ENCODE peak calls at places on chromosomes 3 and 15, in four cellular contexts. E is PC-9, Z is esophagus squamous epithelium, L is fibroblast of pulmonary artery. D is an unnamed sample.

GRCh38 chr3:97692831-97693230 is 71.7 kb upstream of the ARL6 start:
- DNase-seq in E (no peak), Z (no peak), L (no peak), D (no peak)

GRCh38 chr15:70100495-70101331 is 3.0 kb upstream of the TLE3 start:
- DNase-seq in E (no peak), Z (no peak), L (peak; percentile 88), D (peak; percentile 50)

GRCh38 chr3:106302451-106303221 is 433.8 kb upstream of the CBLB start:
- DNase-seq in E (no peak), Z (no peak), L (no peak), D (no peak)

GRCh38 chr3:156230291-156230900 is 110.0 kb downstream of the KCNAB1 start:
- DNase-seq in E (peak; percentile 43), Z (no peak), L (no peak), D (no peak)

GRCh38 chr3:4067893-4068292 is 235.3 kb upstream of the SETMAR start:
- DNase-seq in E (no peak), Z (no peak), L (no peak), D (no peak)

GRCh38 chr3:119343719-119344118 is 49.5 kb downstream of the ARHGAP31 start:
- DNase-seq in E (no peak), Z (no peak), L (no peak), D (no peak)

GRCh38 chr3:46464326-46465195 is at the start of gene LTF:
- DNase-seq in E (no peak), Z (no peak), L (no peak), D (peak; percentile 1)

GRCh38 chr3:53626876-53627275 is 132.5 kb downstream of the CACNA1D start:
- DNase-seq in E (no peak), Z (no peak), L (no peak), D (no peak)

GRCh38 chr3:56811545-56812202 is 9.9 kb upstream of the ARHGEF3 start:
- DNase-seq in E (no peak), Z (no peak), L (no peak), D (no peak)

GRCh38 chr3:71680588-71680987 is 44.6 kb downstream of the EIF4E3 start:
- DNase-seq in E (no peak), Z (no peak), L (peak; percentile 62), D (no peak)

GRCh38 chr3:14797731-14798130 is 21.0 kb upstream of the FGD5 start:
- DNase-seq in E (no peak), Z (no peak), L (no peak), D (no peak)

GRCh38 chr3:122609798-122610559 is 32.5 kb downstream of the PARP15 start:
- DNase-seq in E (peak; percentile 77), Z (no peak), L (peak; percentile 78), D (no peak)

GRCh38 chr15:43974852-43975251 is 148.1 kb downstream of the WDR76 start:
- DNase-seq in E (peak; percentile 87), Z (no peak), L (no peak), D (no peak)

GRCh38 chr15:69031013-69032001 is 16.8 kb downstream of the NOX5 start:
- DNase-seq in E (no peak), Z (no peak), L (peak; percentile 36), D (peak; percentile 19)

GRCh38 chr15:90451215-90451850 is 63.3 kb downstream of the IQGAP1 start:
- DNase-seq in E (peak; percentile 75), Z (no peak), L (no peak), D (no peak)

GRCh38 chr3:62229201-62229600 is 144.1 kb downstream of the FEZF2 start:
- DNase-seq in E (no peak), Z (no peak), L (no peak), D (no peak)

GRCh38 chr3:159626598-159626997 is 362.0 kb upstream of the IL12A start:
- DNase-seq in E (no peak), Z (no peak), L (no peak), D (no peak)

GRCh38 chr3:12301031-12301430 is 12.2 kb downstream of the PPARG start:
- DNase-seq in E (no peak), Z (no peak), L (no peak), D (no peak)

GRCh38 chr3:135368316-135368715 is 573.3 kb downstream of the EPHB1 start:
- DNase-seq in E (no peak), Z (no peak), L (no peak), D (no peak)

GRCh38 chr3:29757054-29757777 is 476.3 kb downstream of the RBMS3 start:
- DNase-seq in E (no peak), Z (no peak), L (peak; percentile 69), D (no peak)

GRCh38 chr15:79640206-79640605 is 208.1 kb downstream of the MINAR1 start:
- DNase-seq in E (peak; percentile 61), Z (no peak), L (peak; percentile 79), D (no peak)

GRCh38 chr3:161343986-161344385 is 27.3 kb downstream of the SPTSSB start:
- DNase-seq in E (no peak), Z (no peak), L (no peak), D (no peak)

GRCh38 chr3:126932188-126932931 is 50.6 kb upstream of the PLXNA1 start:
- DNase-seq in E (no peak), Z (no peak), L (peak; percentile 53), D (no peak)

GRCh38 chr15:90465140-90465929 is 64.4 kb upstream of the CRTC3 start:
- DNase-seq in E (no peak), Z (no peak), L (peak; percentile 79), D (no peak)

GRCh38 chr3:37984051-37984450 is 6.5 kb upstream of the VILL start:
- DNase-seq in E (no peak), Z (no peak), L (no peak), D (no peak)

GRCh38 chr3:177754508-177754921 is 557.2 kb upstream of the TBL1XR1 start:
- DNase-seq in E (no peak), Z (no peak), L (no peak), D (no peak)

GRCh38 chr15:76426941-76427340 is 90.4 kb downstream of the ISL2 start:
- DNase-seq in E (no peak), Z (no peak), L (no peak), D (no peak)

GRCh38 chr3:151550025-151550618 is 89.3 kb upstream of the IGSF10 start:
- DNase-seq in E (no peak), Z (no peak), L (no peak), D (no peak)

GRCh38 chr3:128922804-128923459 is 43.5 kb downstream of the ACAD9 start:
- DNase-seq in E (no peak), Z (no peak), L (no peak), D (no peak)

GRCh38 chr15:60605879-60606304 is 127.0 kb upstream of the ICE2 start:
- DNase-seq in E (no peak), Z (no peak), L (peak; percentile 84), D (no peak)

GRCh38 chr3:50370594-50370993 is 11.3 kb upstream of the TMEM115 start:
- DNase-seq in E (no peak), Z (no peak), L (peak; percentile 54), D (no peak)
- TF ChIP-seq CTCF in E (peak; percentile 50), Z (peak; percentile 21), L (peak; percentile 15), D (no peak)

DNA sequence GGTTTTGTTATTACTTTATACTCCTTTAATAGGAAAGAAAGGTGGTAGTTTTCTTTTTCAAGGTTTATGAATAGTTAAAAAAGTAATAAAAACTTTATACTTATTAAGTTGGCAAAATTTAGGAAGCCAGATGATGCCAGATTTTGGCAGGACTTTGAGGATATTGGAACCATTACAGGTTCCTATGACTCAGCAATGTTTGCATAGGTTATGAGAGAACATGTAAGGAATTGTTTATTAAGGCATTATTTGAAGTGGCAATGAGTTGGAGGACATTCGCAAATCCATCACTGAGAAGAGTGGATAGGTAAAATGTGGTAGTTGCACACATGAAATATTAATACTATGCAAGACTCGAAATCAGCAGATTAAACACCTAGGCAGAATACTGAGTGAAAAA is 29.9 kb downstream of the CDAN1 start:
- DNase-seq in E (peak; percentile 60), Z (no peak), L (peak; percentile 40), D (no peak)
- TF ChIP-seq CTCF in E (no peak), Z (no peak), L (no peak), D (no peak)

GRCh38 chr15:74778599-74778970 is 3.3 kb upstream of the CSK start:
- DNase-seq in E (no peak), Z (no peak), L (no peak), D (no peak)

GRCh38 chr15:74775132-74775562 is 6.7 kb upstream of the CSK start:
- DNase-seq in E (no peak), Z (no peak), L (no peak), D (no peak)

GRCh38 chr15:74777769-74778598 is 3.9 kb upstream of the CSK start:
- DNase-seq in E (no peak), Z (no peak), L (no peak), D (no peak)

GRCh38 chr15:74775894-74776293 is 6.0 kb upstream of the CSK start:
- DNase-seq in E (no peak), Z (no peak), L (no peak), D (no peak)

DNA sequence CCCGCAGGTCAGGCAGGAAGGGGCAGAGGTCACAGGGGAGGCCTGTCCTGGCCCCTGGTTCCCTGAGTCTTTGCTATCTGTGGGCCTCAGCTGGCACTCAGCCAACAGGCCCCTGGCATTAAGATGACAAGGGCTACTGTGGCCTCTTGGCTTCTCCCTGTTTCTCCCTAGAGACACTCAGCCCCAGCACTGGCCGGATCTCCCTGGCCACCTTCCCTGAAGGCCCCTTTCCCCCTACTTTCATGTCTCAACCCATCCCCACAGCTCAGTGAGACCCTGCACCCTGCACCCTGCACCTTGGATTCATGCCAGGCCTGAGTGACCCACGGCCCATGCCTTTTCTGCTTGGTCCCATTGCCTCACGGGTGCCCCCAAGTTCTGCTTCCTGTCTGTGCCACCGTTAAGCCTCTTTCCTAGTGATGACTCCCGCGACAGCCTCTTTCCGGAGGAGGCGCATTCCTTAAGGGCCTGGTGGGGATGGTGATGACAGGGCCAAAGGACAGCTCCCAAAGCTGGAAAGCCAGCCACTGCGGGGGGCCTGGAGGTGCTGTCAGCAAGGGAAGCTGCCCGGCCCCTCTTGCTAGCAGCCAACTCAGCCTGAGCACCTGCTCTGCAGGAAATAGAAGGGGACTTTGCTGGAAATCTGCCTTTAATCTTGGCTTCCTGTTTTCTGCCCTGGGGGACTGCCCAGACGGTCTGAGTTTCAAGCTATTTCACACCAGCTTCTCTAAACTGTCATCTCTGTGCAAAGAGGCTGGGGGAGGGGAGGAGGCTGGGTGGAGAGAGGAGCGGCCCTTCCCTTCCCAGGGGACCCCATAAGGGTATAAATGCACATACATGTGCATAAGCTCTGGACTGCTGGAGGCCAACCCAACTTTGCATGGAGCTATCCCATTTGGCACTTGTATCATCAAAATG is 4.8 kb upstream of the CSK start:
- DNase-seq in E (no peak), Z (no peak), L (no peak), D (no peak)
- TF ChIP-seq CTCF in E (no peak), Z (no peak), L (no peak), D (no peak)

DNA sequence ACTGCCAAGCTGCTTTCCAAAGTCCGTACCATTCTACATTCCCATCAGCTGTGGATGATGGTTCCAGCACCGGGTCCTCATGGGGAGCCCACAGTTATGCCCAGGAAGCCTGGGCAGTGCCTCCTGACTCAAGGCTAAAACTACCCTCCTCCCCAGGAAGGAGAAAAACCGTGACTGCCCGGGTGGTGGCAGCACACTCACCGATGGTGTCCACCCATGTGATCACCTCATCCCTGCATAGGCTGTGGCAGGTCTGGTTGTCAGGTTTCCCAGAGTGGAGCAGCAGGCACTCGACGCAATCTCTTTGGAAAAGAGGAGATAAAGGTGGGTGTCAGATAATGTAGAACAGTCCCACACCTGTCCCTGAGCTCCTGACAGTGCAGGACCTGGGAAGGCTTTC is 38.6 kb downstream of the UMPS start:
- DNase-seq in E (no peak), Z (no peak), L (peak; percentile 29), D (no peak)
- TF ChIP-seq CTCF in E (no peak), Z (peak; percentile 65), L (peak; percentile 35), D (peak; percentile 28)

D was measured in progenitor cell of endocrine pancreas.